ENCODE peak calls at places on chromosomes 6 and 20, in ten cellular contexts. One of them, this sample, is unnamed. For H3K9me2, the result is how much of the 10 kb centered on the place peaks cover.

GRCh38 chr6:63403725-63404124 is 83.9 kb upstream of the LGSN start:
- DNase-seq in PC-3: no peak
- DNase-seq in GM23248: no peak
- DNase-seq in hepatocyte: no peak
- DNase-seq in HCT116: no peak
- DNase-seq in MM.1S: no peak
- DNase-seq in PC-9: no peak
- DNase-seq in OCI-LY7: no peak
- DNase-seq in GM23338: peak
- DNase-seq in SK-N-SH: no peak
- DNase-seq in this sample: no peak

GRCh38 chr20:101975-102374 is 14.5 kb downstream of the DEFB125 start:
- DNase-seq in PC-3: no peak
- DNase-seq in GM23248: no peak
- DNase-seq in hepatocyte: no peak
- DNase-seq in HCT116: no peak
- DNase-seq in MM.1S: no peak
- DNase-seq in PC-9: no peak
- DNase-seq in OCI-LY7: no peak
- DNase-seq in GM23338: no peak
- DNase-seq in SK-N-SH: no peak
- DNase-seq in this sample: no peak

GRCh38 chr20:17511401-17511800 is 19.8 kb downstream of the BFSP1 start:
- DNase-seq in PC-3: no peak
- DNase-seq in GM23248: no peak
- DNase-seq in hepatocyte: no peak
- DNase-seq in HCT116: no peak
- DNase-seq in MM.1S: peak
- DNase-seq in PC-9: no peak
- DNase-seq in OCI-LY7: no peak
- DNase-seq in GM23338: no peak
- DNase-seq in SK-N-SH: no peak
- DNase-seq in this sample: no peak

GRCh38 chr6:43803783-43804549 is 34.0 kb downstream of the VEGFA start:
- DNase-seq in PC-3: peak
- DNase-seq in GM23248: peak
- DNase-seq in hepatocyte: peak
- DNase-seq in HCT116: peak
- DNase-seq in MM.1S: no peak
- DNase-seq in PC-9: peak
- DNase-seq in OCI-LY7: no peak
- DNase-seq in GM23338: no peak
- DNase-seq in SK-N-SH: no peak
- DNase-seq in this sample: no peak

GRCh38 chr6:149488815-149489214 is 4.0 kb upstream of the ZC3H12D start:
- DNase-seq in PC-3: peak
- DNase-seq in GM23248: peak
- DNase-seq in hepatocyte: no peak
- DNase-seq in HCT116: no peak
- DNase-seq in MM.1S: no peak
- DNase-seq in PC-9: no peak
- DNase-seq in OCI-LY7: no peak
- DNase-seq in GM23338: no peak
- DNase-seq in SK-N-SH: no peak
- DNase-seq in this sample: no peak

GRCh38 chr20:24735263-24735662 is 213.8 kb upstream of the CST7 start:
- DNase-seq in PC-3: no peak
- DNase-seq in GM23248: no peak
- DNase-seq in hepatocyte: peak
- DNase-seq in HCT116: no peak
- DNase-seq in MM.1S: no peak
- DNase-seq in PC-9: no peak
- DNase-seq in OCI-LY7: no peak
- DNase-seq in GM23338: peak
- DNase-seq in SK-N-SH: peak
- DNase-seq in this sample: no peak

GRCh38 chr6:151891524-151891923 is 84.0 kb downstream of the ESR1 start:
- DNase-seq in PC-3: peak
- DNase-seq in GM23248: no peak
- DNase-seq in hepatocyte: no peak
- DNase-seq in HCT116: no peak
- DNase-seq in MM.1S: no peak
- DNase-seq in PC-9: no peak
- DNase-seq in OCI-LY7: no peak
- DNase-seq in GM23338: no peak
- DNase-seq in SK-N-SH: no peak
- DNase-seq in this sample: no peak

GRCh38 chr6:113654396-113654795 is 202.7 kb upstream of the MARCKS start:
- DNase-seq in PC-3: peak
- DNase-seq in GM23248: peak
- DNase-seq in hepatocyte: no peak
- DNase-seq in HCT116: peak
- DNase-seq in MM.1S: no peak
- DNase-seq in PC-9: peak
- DNase-seq in OCI-LY7: no peak
- DNase-seq in GM23338: no peak
- DNase-seq in SK-N-SH: no peak
- DNase-seq in this sample: no peak

GRCh38 chr6:142332393-142333080 is 30.7 kb downstream of the ADGRG6 start:
- DNase-seq in PC-3: no peak
- DNase-seq in GM23248: no peak
- DNase-seq in hepatocyte: no peak
- DNase-seq in HCT116: no peak
- DNase-seq in MM.1S: no peak
- DNase-seq in PC-9: no peak
- DNase-seq in OCI-LY7: no peak
- DNase-seq in GM23338: no peak
- DNase-seq in SK-N-SH: no peak
- DNase-seq in this sample: no peak

GRCh38 chr20:16209826-16210365 is 363.4 kb downstream of the KIF16B start:
- DNase-seq in PC-3: no peak
- DNase-seq in GM23248: peak
- DNase-seq in hepatocyte: no peak
- DNase-seq in HCT116: no peak
- DNase-seq in MM.1S: no peak
- DNase-seq in PC-9: no peak
- DNase-seq in OCI-LY7: no peak
- DNase-seq in GM23338: no peak
- DNase-seq in SK-N-SH: no peak
- DNase-seq in this sample: peak

GRCh38 chr6:34383171-34383631 is 9.3 kb downstream of the NUDT3 start:
- DNase-seq in PC-3: no peak
- DNase-seq in GM23248: peak
- DNase-seq in hepatocyte: peak
- DNase-seq in HCT116: no peak
- DNase-seq in MM.1S: no peak
- DNase-seq in PC-9: no peak
- DNase-seq in OCI-LY7: no peak
- DNase-seq in GM23338: no peak
- DNase-seq in SK-N-SH: no peak
- DNase-seq in this sample: no peak

GRCh38 chr20:34010405-34010895 is 16.7 kb downstream of the RALY start:
- DNase-seq in PC-3: no peak
- DNase-seq in GM23248: no peak
- DNase-seq in hepatocyte: no peak
- DNase-seq in HCT116: no peak
- DNase-seq in MM.1S: no peak
- DNase-seq in PC-9: no peak
- DNase-seq in OCI-LY7: no peak
- DNase-seq in GM23338: peak
- DNase-seq in SK-N-SH: no peak
- DNase-seq in this sample: no peak

GRCh38 chr6:138142806-138143205 is 18.9 kb upstream of the ARFGEF3 start:
- DNase-seq in PC-3: no peak
- DNase-seq in GM23248: no peak
- DNase-seq in hepatocyte: no peak
- DNase-seq in HCT116: no peak
- DNase-seq in MM.1S: no peak
- DNase-seq in PC-9: no peak
- DNase-seq in OCI-LY7: no peak
- DNase-seq in GM23338: no peak
- DNase-seq in SK-N-SH: no peak
- DNase-seq in this sample: no peak

GRCh38 chr6:36955136-36955535 is 598 bp downstream of the PI16 start:
- DNase-seq in PC-3: no peak
- DNase-seq in GM23248: no peak
- DNase-seq in hepatocyte: no peak
- DNase-seq in HCT116: no peak
- DNase-seq in MM.1S: no peak
- DNase-seq in PC-9: no peak
- DNase-seq in OCI-LY7: no peak
- DNase-seq in GM23338: no peak
- DNase-seq in SK-N-SH: no peak
- DNase-seq in this sample: no peak

GRCh38 chr6:167221408-167222201 is 63.8 kb upstream of the GPR31 start:
- DNase-seq in PC-3: no peak
- DNase-seq in GM23248: no peak
- DNase-seq in hepatocyte: no peak
- DNase-seq in HCT116: no peak
- DNase-seq in MM.1S: no peak
- DNase-seq in PC-9: no peak
- DNase-seq in OCI-LY7: no peak
- DNase-seq in GM23338: no peak
- DNase-seq in SK-N-SH: no peak
- DNase-seq in this sample: no peak
- H2AFZ ChIP-seq in PC-3: no peak
- H2AFZ ChIP-seq in GM23248: no peak
- H2AFZ ChIP-seq in hepatocyte: no peak
- H2AFZ ChIP-seq in HCT116: no peak
- H2AFZ ChIP-seq in MM.1S: no peak
- H2AFZ ChIP-seq in PC-9: no peak
- H2AFZ ChIP-seq in OCI-LY7: no peak
- H2AFZ ChIP-seq in GM23338: no peak
- H2AFZ ChIP-seq in SK-N-SH: no peak
- H2AFZ ChIP-seq in this sample: no peak

GRCh38 chr6:39835856-39836442 is 43.8 kb downstream of the DAAM2 start:
- DNase-seq in PC-3: no peak
- DNase-seq in GM23248: peak
- DNase-seq in hepatocyte: no peak
- DNase-seq in HCT116: no peak
- DNase-seq in MM.1S: no peak
- DNase-seq in PC-9: no peak
- DNase-seq in OCI-LY7: no peak
- DNase-seq in GM23338: peak
- DNase-seq in SK-N-SH: no peak
- DNase-seq in this sample: no peak
- H3K9me2 ChIP-seq in PC-3: under half
- H3K9me2 ChIP-seq in GM23248: under half
- H3K9me2 ChIP-seq in hepatocyte: under half
- H3K9me2 ChIP-seq in HCT116: under half
- H3K9me2 ChIP-seq in MM.1S: under half
- H3K9me2 ChIP-seq in PC-9: under half
- H3K9me2 ChIP-seq in OCI-LY7: under half
- H3K9me2 ChIP-seq in GM23338: under half
- H3K9me2 ChIP-seq in SK-N-SH: under half
- H3K9me2 ChIP-seq in this sample: under half

GRCh38 chr6:117264487-117265424 is 602 bp upstream of the VGLL2 start:
- DNase-seq in PC-3: no peak
- DNase-seq in GM23248: peak
- DNase-seq in hepatocyte: peak
- DNase-seq in HCT116: no peak
- DNase-seq in MM.1S: peak
- DNase-seq in PC-9: no peak
- DNase-seq in OCI-LY7: no peak
- DNase-seq in GM23338: peak
- DNase-seq in SK-N-SH: peak
- DNase-seq in this sample: no peak
- H2AFZ ChIP-seq in PC-3: no peak
- H2AFZ ChIP-seq in GM23248: peak
- H2AFZ ChIP-seq in hepatocyte: peak
- H2AFZ ChIP-seq in HCT116: no peak
- H2AFZ ChIP-seq in MM.1S: peak
- H2AFZ ChIP-seq in PC-9: no peak
- H2AFZ ChIP-seq in OCI-LY7: no peak
- H2AFZ ChIP-seq in GM23338: peak
- H2AFZ ChIP-seq in SK-N-SH: peak
- H2AFZ ChIP-seq in this sample: no peak

DNA sequence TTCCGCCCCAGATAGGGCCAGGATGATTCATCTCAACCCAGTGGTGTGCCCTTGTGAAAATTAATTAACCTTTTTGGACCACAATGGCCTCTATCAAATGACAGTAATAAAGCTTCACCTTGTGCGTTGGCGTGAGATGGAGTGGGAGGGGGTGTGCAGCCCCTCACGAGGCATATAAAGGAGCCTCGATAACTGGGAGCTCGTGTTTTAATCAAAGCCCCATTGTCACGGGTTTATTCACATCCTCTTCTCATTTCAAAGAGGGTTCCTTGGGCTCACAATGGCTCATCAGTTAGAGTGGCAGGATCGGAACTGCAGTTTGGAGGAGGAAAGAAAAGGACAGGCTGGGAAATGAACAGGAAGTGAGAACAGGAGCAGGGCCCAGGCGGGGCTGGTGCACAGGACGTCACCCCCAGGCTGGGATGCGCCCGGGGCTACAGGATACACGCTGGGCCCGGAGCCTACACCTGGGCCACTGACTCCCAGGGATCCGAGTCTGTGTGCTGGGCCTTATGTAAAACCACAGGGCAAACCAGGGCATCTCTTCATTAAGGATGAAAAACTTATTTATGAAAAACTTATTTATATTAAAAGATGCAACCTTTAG is 121.7 kb upstream of the PHACTR3 start:
- DNase-seq in PC-3: no peak
- DNase-seq in GM23248: no peak
- DNase-seq in hepatocyte: no peak
- DNase-seq in HCT116: no peak
- DNase-seq in MM.1S: no peak
- DNase-seq in PC-9: peak
- DNase-seq in OCI-LY7: no peak
- DNase-seq in GM23338: no peak
- DNase-seq in SK-N-SH: peak
- DNase-seq in this sample: no peak
- H3K9me2 ChIP-seq in PC-3: under half
- H3K9me2 ChIP-seq in GM23248: under half
- H3K9me2 ChIP-seq in hepatocyte: under half
- H3K9me2 ChIP-seq in HCT116: under half
- H3K9me2 ChIP-seq in MM.1S: under half
- H3K9me2 ChIP-seq in PC-9: under half
- H3K9me2 ChIP-seq in OCI-LY7: under half
- H3K9me2 ChIP-seq in GM23338: under half
- H3K9me2 ChIP-seq in SK-N-SH: under half
- H3K9me2 ChIP-seq in this sample: under half